ENCODE peak calls at places on chromosomes 3 and 15, in five cellular contexts. One of them, this sample, is unnamed.

GRCh38 chr3:46371802-46372340 is 1.1 kb downstream of the CCR5 start:
- DNase-seq in CD8-positive, alpha-beta T cell: no peak
- DNase-seq in epithelial cell of prostate: no peak
- DNase-seq in RWPE1: no peak
- DNase-seq in left lung: no peak
- DNase-seq in this sample: no peak

GRCh38 chr15:25905140-25905539 is 42.0 kb upstream of the ATP10A start:
- DNase-seq in RWPE1: peak; percentile 30
- DNase-seq in left lung: no peak
- DNase-seq in epithelial cell of prostate: peak; percentile 36
- DNase-seq in CD8-positive, alpha-beta T cell: no peak
- DNase-seq in this sample: no peak

GRCh38 chr3:171838218-171838720 is 4.9 kb upstream of the TMEM212 start:
- DNase-seq in CD8-positive, alpha-beta T cell: no peak
- DNase-seq in RWPE1: no peak
- DNase-seq in left lung: no peak
- DNase-seq in epithelial cell of prostate: no peak
- DNase-seq in this sample: peak; percentile 4

GRCh38 chr15:59170295-59170881 is 36.3 kb upstream of the LDHAL6B start:
- DNase-seq in epithelial cell of prostate: peak; percentile 58
- DNase-seq in left lung: no peak
- DNase-seq in CD8-positive, alpha-beta T cell: no peak
- DNase-seq in RWPE1: peak; percentile 47
- DNase-seq in this sample: peak; percentile 34

GRCh38 chr3:139588450-139588849 is 48.9 kb upstream of the RBP1 start:
- DNase-seq in epithelial cell of prostate: no peak
- DNase-seq in RWPE1: no peak
- DNase-seq in CD8-positive, alpha-beta T cell: no peak
- DNase-seq in left lung: no peak
- DNase-seq in this sample: no peak

GRCh38 chr15:70094690-70095311 is 2.9 kb downstream of the TLE3 start:
- DNase-seq in CD8-positive, alpha-beta T cell: no peak
- DNase-seq in left lung: no peak
- DNase-seq in RWPE1: no peak
- DNase-seq in epithelial cell of prostate: no peak
- DNase-seq in this sample: no peak

GRCh38 chr15:99239545-99240198 is 9.7 kb downstream of the TTC23 start:
- DNase-seq in epithelial cell of prostate: no peak
- DNase-seq in RWPE1: no peak
- DNase-seq in CD8-positive, alpha-beta T cell: no peak
- DNase-seq in left lung: no peak
- DNase-seq in this sample: no peak

GRCh38 chr3:127652246-127652995 is 20.3 kb upstream of the ABTB1 start:
- DNase-seq in left lung: no peak
- DNase-seq in CD8-positive, alpha-beta T cell: peak; percentile 51
- DNase-seq in epithelial cell of prostate: no peak
- DNase-seq in RWPE1: peak; percentile 62
- DNase-seq in this sample: no peak

GRCh38 chr3:15521573-15521965 is at the start of gene COLQ:
- DNase-seq in RWPE1: no peak
- DNase-seq in left lung: no peak
- DNase-seq in epithelial cell of prostate: no peak
- DNase-seq in CD8-positive, alpha-beta T cell: no peak
- DNase-seq in this sample: no peak

GRCh38 chr3:57064615-57065014 is 4.2 kb downstream of the SPATA12 start:
- DNase-seq in epithelial cell of prostate: no peak
- DNase-seq in RWPE1: no peak
- DNase-seq in left lung: no peak
- DNase-seq in CD8-positive, alpha-beta T cell: no peak
- DNase-seq in this sample: no peak

GRCh38 chr3:113409676-113410075 is 31.6 kb downstream of the CFAP44 start:
- DNase-seq in RWPE1: no peak
- DNase-seq in left lung: no peak
- DNase-seq in CD8-positive, alpha-beta T cell: no peak
- DNase-seq in epithelial cell of prostate: no peak
- DNase-seq in this sample: no peak

GRCh38 chr15:60551781-60552161 is 72.8 kb upstream of the ICE2 start:
- DNase-seq in CD8-positive, alpha-beta T cell: no peak
- DNase-seq in RWPE1: peak; percentile 18
- DNase-seq in epithelial cell of prostate: no peak
- DNase-seq in left lung: no peak
- DNase-seq in this sample: no peak

DNA sequence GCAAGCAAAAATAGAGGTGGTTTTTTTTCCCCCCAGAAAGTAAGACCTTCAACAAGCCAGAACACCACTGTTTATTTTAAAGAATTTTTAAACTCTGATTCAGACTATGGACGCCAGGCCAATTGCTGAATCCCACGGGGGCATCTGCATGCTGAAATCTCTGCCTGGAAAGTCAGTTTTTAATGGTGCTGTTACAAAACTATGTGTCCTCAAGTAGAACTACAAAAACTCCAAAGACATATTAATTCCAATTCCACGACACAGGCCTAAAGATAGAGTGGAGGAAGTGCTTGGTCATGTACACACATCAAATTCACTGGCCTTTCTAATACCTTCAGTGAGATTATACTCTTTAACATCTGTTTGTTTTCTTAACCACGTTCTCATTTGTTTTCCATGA is 490.5 kb upstream of the NR2F2 start:
- DNase-seq in epithelial cell of prostate: no peak
- DNase-seq in RWPE1: no peak
- DNase-seq in CD8-positive, alpha-beta T cell: no peak
- DNase-seq in left lung: no peak
- DNase-seq in this sample: no peak
- H3K27ac ChIP-seq in epithelial cell of prostate: no peak overlapping the region
- H3K27ac ChIP-seq in RWPE1: no peak overlapping the region
- H3K27ac ChIP-seq in CD8-positive, alpha-beta T cell: peak overlapping the region; percentile 6
- H3K27ac ChIP-seq in left lung: no peak overlapping the region
- H3K27ac ChIP-seq in this sample: no peak overlapping the region

GRCh38 chr3:149527531-149528343 is 53.2 kb downstream of the TM4SF4 start:
- DNase-seq in CD8-positive, alpha-beta T cell: no peak
- DNase-seq in RWPE1: no peak
- DNase-seq in epithelial cell of prostate: no peak
- DNase-seq in left lung: no peak
- DNase-seq in this sample: no peak
- H3K27ac ChIP-seq in CD8-positive, alpha-beta T cell: no peak overlapping the region
- H3K27ac ChIP-seq in RWPE1: no peak overlapping the region
- H3K27ac ChIP-seq in epithelial cell of prostate: no peak overlapping the region
- H3K27ac ChIP-seq in left lung: peak overlapping the region; percentile 83
- H3K27ac ChIP-seq in this sample: no peak overlapping the region

GRCh38 chr3:126083511-126083912 is 412 bp downstream of the SLC41A3 start:
- DNase-seq in CD8-positive, alpha-beta T cell: peak; percentile 32
- DNase-seq in RWPE1: peak; percentile 49
- DNase-seq in epithelial cell of prostate: no peak
- DNase-seq in left lung: no peak
- DNase-seq in this sample: peak; percentile 33

GRCh38 chr3:126083913-126084514 is at the start of gene SLC41A3:
- DNase-seq in left lung: peak; percentile 97
- DNase-seq in epithelial cell of prostate: no peak
- DNase-seq in CD8-positive, alpha-beta T cell: peak; percentile 81
- DNase-seq in RWPE1: peak; percentile 87
- DNase-seq in this sample: peak; percentile 66

GRCh38 chr3:126081618-126082333 is 2.1 kb downstream of the SLC41A3 start:
- DNase-seq in RWPE1: peak; percentile 75
- DNase-seq in epithelial cell of prostate: peak; percentile 50
- DNase-seq in left lung: no peak
- DNase-seq in CD8-positive, alpha-beta T cell: no peak
- DNase-seq in this sample: peak; percentile 32

GRCh38 chr3:126082334-126083137 is 1.4 kb downstream of the SLC41A3 start:
- DNase-seq in CD8-positive, alpha-beta T cell: no peak
- DNase-seq in RWPE1: no peak
- DNase-seq in left lung: no peak
- DNase-seq in epithelial cell of prostate: no peak
- DNase-seq in this sample: no peak

GRCh38 chr3:126083138-126083445 is 832 bp downstream of the SLC41A3 start:
- DNase-seq in CD8-positive, alpha-beta T cell: no peak
- DNase-seq in left lung: no peak
- DNase-seq in epithelial cell of prostate: no peak
- DNase-seq in RWPE1: peak; percentile 21
- DNase-seq in this sample: no peak
- H3K27ac ChIP-seq in CD8-positive, alpha-beta T cell: peak overlapping the region; percentile 80
- H3K27ac ChIP-seq in left lung: peak overlapping the region; percentile 71
- H3K27ac ChIP-seq in epithelial cell of prostate: peak overlapping the region; percentile 69
- H3K27ac ChIP-seq in RWPE1: peak overlapping the region; percentile 84
- H3K27ac ChIP-seq in this sample: peak overlapping the region; percentile 77

DNA sequence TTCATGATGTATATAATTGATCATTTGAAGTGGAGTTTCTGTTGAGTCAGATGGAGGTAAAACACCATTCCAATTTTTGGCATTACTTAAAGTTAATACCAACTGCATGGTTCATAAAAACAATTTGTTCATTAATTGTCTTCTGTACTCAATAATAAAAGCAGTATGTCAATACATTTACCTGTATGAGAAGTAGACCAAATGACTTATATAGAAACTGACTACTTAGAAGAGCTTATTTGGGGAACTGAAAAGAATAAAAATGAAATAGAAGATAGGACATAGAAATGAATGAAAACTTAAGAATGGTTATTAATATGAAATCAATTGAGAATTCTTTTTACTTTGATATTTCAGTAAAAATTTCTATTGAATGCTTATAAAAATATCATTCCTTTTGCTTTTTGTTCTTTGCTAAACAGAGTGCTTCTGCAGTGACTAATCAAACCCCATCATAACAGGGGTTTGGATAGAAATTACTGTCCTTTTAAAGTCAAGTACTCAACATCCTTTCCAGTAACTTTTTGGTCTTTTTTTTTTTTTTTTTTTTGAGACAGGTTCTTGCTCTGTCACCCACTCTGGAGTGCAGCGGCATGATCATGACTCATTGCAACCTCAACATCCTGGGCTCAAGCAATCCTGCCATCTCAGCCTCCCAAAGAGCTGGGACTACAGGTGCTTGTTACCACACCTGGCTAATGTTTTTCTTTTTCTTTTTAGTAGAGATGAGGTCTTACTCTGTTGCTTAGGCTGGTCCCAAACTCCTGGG is 6.5 kb upstream of the CRYBG3 start:
- DNase-seq in left lung: no peak
- DNase-seq in epithelial cell of prostate: no peak
- DNase-seq in RWPE1: no peak
- DNase-seq in CD8-positive, alpha-beta T cell: peak; percentile 13
- DNase-seq in this sample: no peak
- H3K27ac ChIP-seq in left lung: no peak overlapping the region
- H3K27ac ChIP-seq in epithelial cell of prostate: no peak overlapping the region
- H3K27ac ChIP-seq in RWPE1: no peak overlapping the region
- H3K27ac ChIP-seq in CD8-positive, alpha-beta T cell: no peak overlapping the region
- H3K27ac ChIP-seq in this sample: no peak overlapping the region

GRCh38 chr3:62622553-62623174 is 249.3 kb upstream of the FEZF2 start:
- DNase-seq in CD8-positive, alpha-beta T cell: no peak
- DNase-seq in RWPE1: peak; percentile 32
- DNase-seq in left lung: no peak
- DNase-seq in epithelial cell of prostate: no peak
- DNase-seq in this sample: no peak

GRCh38 chr3:62630664-62631063 is 244.6 kb downstream of the CADPS start:
- DNase-seq in CD8-positive, alpha-beta T cell: no peak
- DNase-seq in RWPE1: no peak
- DNase-seq in epithelial cell of prostate: no peak
- DNase-seq in left lung: no peak
- DNase-seq in this sample: no peak

GRCh38 chr3:62621171-62621570 is 247.8 kb upstream of the FEZF2 start:
- DNase-seq in RWPE1: no peak
- DNase-seq in CD8-positive, alpha-beta T cell: no peak
- DNase-seq in left lung: no peak
- DNase-seq in epithelial cell of prostate: no peak
- DNase-seq in this sample: no peak

GRCh38 chr3:62625278-62625677 is 249.9 kb downstream of the CADPS start:
- DNase-seq in epithelial cell of prostate: no peak
- DNase-seq in CD8-positive, alpha-beta T cell: no peak
- DNase-seq in left lung: no peak
- DNase-seq in RWPE1: no peak
- DNase-seq in this sample: no peak
- H3K27ac ChIP-seq in epithelial cell of prostate: no peak overlapping the region
- H3K27ac ChIP-seq in CD8-positive, alpha-beta T cell: no peak overlapping the region
- H3K27ac ChIP-seq in left lung: no peak overlapping the region
- H3K27ac ChIP-seq in RWPE1: no peak overlapping the region
- H3K27ac ChIP-seq in this sample: no peak overlapping the region

GRCh38 chr3:126262227-126262626 is 81.8 kb upstream of the ALDH1L1 start:
- DNase-seq in CD8-positive, alpha-beta T cell: no peak
- DNase-seq in epithelial cell of prostate: no peak
- DNase-seq in RWPE1: no peak
- DNase-seq in left lung: no peak
- DNase-seq in this sample: no peak

GRCh38 chr3:126261037-126261436 is 80.7 kb upstream of the ALDH1L1 start:
- DNase-seq in CD8-positive, alpha-beta T cell: no peak
- DNase-seq in left lung: no peak
- DNase-seq in RWPE1: no peak
- DNase-seq in epithelial cell of prostate: no peak
- DNase-seq in this sample: no peak

GRCh38 chr3:126257984-126258383 is 77.6 kb upstream of the ALDH1L1 start:
- DNase-seq in left lung: no peak
- DNase-seq in epithelial cell of prostate: no peak
- DNase-seq in RWPE1: no peak
- DNase-seq in CD8-positive, alpha-beta T cell: no peak
- DNase-seq in this sample: no peak

GRCh38 chr3:126258670-126259069 is 78.3 kb upstream of the ALDH1L1 start:
- DNase-seq in epithelial cell of prostate: no peak
- DNase-seq in RWPE1: no peak
- DNase-seq in CD8-positive, alpha-beta T cell: no peak
- DNase-seq in left lung: no peak
- DNase-seq in this sample: no peak

DNA sequence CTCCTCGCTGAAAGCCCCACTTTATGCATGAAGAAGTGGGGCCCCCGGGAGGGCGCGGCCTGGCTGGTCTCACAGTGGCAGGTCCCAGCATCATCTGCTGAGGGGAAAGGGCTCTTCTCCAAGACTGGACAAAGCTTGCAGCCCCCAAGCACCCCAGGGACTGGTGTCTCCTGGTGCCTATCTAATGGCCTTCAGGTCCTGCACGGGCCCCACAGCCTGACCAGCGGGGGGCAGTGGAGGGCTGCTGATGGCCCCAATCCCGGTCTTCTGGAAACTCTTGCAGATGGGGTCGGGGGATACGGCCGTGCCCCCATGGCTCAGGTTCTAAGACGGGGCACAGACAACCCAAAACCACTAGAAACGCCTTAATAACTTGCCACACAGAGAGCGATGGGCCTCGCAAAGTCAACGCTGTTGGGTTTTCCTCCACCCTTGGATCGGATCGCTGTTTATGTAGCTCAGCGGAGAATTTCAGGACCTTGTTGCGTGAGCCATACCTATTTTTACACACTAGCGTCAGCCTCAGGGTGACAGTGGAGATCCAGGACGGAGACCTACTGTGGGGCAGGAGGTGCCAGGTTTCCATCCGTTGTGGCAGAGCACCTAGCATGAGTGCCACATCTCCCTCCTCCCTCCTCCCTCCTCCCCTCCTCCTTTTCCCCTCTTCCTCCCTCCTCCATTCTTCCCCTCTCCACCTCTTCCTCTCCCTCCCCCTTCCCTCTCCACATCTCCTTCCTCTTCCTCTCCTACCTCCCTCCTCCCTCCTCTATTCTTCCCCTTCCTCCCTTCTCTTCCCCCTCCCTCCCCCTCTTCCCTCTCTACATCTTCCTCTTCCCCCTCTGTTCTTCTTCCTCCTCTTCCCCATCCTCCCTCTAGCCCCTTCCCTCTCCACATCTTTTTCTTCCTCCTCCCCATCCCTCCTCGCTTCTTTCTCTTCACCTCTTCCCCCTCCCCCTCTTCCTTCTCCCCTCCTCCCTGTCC is 79.3 kb upstream of the ALDH1L1 start:
- DNase-seq in left lung: no peak
- DNase-seq in CD8-positive, alpha-beta T cell: no peak
- DNase-seq in epithelial cell of prostate: no peak
- DNase-seq in RWPE1: no peak
- DNase-seq in this sample: peak; percentile 30
- H3K27ac ChIP-seq in left lung: no peak overlapping the region
- H3K27ac ChIP-seq in CD8-positive, alpha-beta T cell: no peak overlapping the region
- H3K27ac ChIP-seq in epithelial cell of prostate: no peak overlapping the region
- H3K27ac ChIP-seq in RWPE1: peak overlapping the region; percentile 41
- H3K27ac ChIP-seq in this sample: no peak overlapping the region

GRCh38 chr3:198088421-198088955 is 128.5 kb downstream of the LMLN start:
- DNase-seq in epithelial cell of prostate: no peak
- DNase-seq in CD8-positive, alpha-beta T cell: no peak
- DNase-seq in RWPE1: no peak
- DNase-seq in left lung: no peak
- DNase-seq in this sample: no peak
- H3K27ac ChIP-seq in epithelial cell of prostate: no peak overlapping the region
- H3K27ac ChIP-seq in CD8-positive, alpha-beta T cell: no peak overlapping the region
- H3K27ac ChIP-seq in RWPE1: no peak overlapping the region
- H3K27ac ChIP-seq in left lung: no peak overlapping the region
- H3K27ac ChIP-seq in this sample: no peak overlapping the region

This sample was measured in substantia nigra.